ENCODE peak calls at places on chromosomes 3 and 15, in six cellular contexts. R is NCI-H1092 treated with DMSO at 0.1 percent for 48 hours, M is iris pigment epithelial cell, B is body of pancreas, P is LHCN-M2, V is brain pericyte. E is an unnamed sample.
A peak's percentile ranks its signal among the peaks of the same experiment; 100 is the strongest.

GRCh38 chr15:76185716-76186115 is 125.6 kb downstream of the ETFA start:
- DNase-seq in V (no peak), B (peak; percentile 37), R (peak; percentile 19), M (peak; percentile 85), P (peak; percentile 76), E (no peak)

GRCh38 chr3:149487598-149488197 is 13.2 kb downstream of the TM4SF4 start:
- DNase-seq in P (no peak), B (peak; percentile 27), R (no peak), V (no peak), M (no peak), E (no peak)

GRCh38 chr3:47895241-47895640 is 92.3 kb downstream of the DHX30 start:
- DNase-seq in B (no peak), M (no peak), V (no peak), P (no peak), R (no peak), E (no peak)

GRCh38 chr15:38176155-38176554 is 76.5 kb upstream of the SPRED1 start:
- DNase-seq in R (no peak), M (peak; percentile 83), V (no peak), P (peak; percentile 85), B (no peak), E (no peak)

GRCh38 chr3:53303549-53303948 is 43.8 kb downstream of the DCP1A start:
- DNase-seq in V (no peak), R (no peak), M (no peak), B (no peak), P (no peak), E (peak; percentile 57)

GRCh38 chr3:188978772-188979171 is 193.0 kb upstream of the TPRG1 start:
- DNase-seq in V (peak; percentile 54), B (peak; percentile 20), R (peak; percentile 70), M (peak; percentile 73), P (peak; percentile 72), E (no peak)

GRCh38 chr3:11187678-11188077 is 33.4 kb downstream of the HRH1 start:
- DNase-seq in R (no peak), P (no peak), V (no peak), M (no peak), B (no peak), E (no peak)

GRCh38 chr3:131772278-131772893 is 262.4 kb downstream of the CPNE4 start:
- DNase-seq in M (no peak), V (no peak), R (no peak), B (no peak), P (no peak), E (no peak)

GRCh38 chr15:36370735-36371115 is 208.7 kb upstream of the CDIN1 start:
- DNase-seq in M (peak; percentile 84), V (no peak), R (no peak), B (no peak), P (peak; percentile 60), E (no peak)

E was measured in left lobe of liver.